ENCODE peak calls at places on chromosome 7, in seven cellular contexts. E is choroid plexus epithelial cell, N is HCT116, K is astrocyte, Y is tibial nerve, B is kidney epithelial cell, W is WTC11. A is an unnamed sample.

GRCh38 chr7:130380121-130380860 is at the start of gene CPA1:
- DNase-seq in E (no peak), N (no peak), K (no peak), Y (no peak), B (no peak), W (no peak), A (no peak)

GRCh38 chr7:21221130-21221529 is 206.8 kb upstream of the SP4 start:
- DNase-seq in E (no peak), N (no peak), K (no peak), Y (no peak), B (no peak), W (no peak), A (no peak)

GRCh38 chr7:20539201-20539600 is 76.3 kb upstream of the ABCB5 start:
- DNase-seq in E (peak; percentile 18), N (peak; percentile 35), K (no peak), Y (no peak), B (no peak), W (no peak), A (no peak)

GRCh38 chr7:16344927-16345326 is 76.4 kb downstream of the CRPPA start:
- DNase-seq in E (no peak), N (no peak), K (no peak), Y (no peak), B (no peak), W (no peak), A (no peak)

GRCh38 chr7:1377111-1377909 is 82.0 kb downstream of the MICALL2 start:
- DNase-seq in E (no peak), N (no peak), K (no peak), Y (no peak), B (no peak), W (no peak), A (no peak)

GRCh38 chr7:151992375-151992774 is 33.1 kb upstream of the GALNT11 start:
- DNase-seq in E (peak; percentile 33), N (peak; percentile 85), K (no peak), Y (peak; percentile 41), B (no peak), W (peak; percentile 73), A (peak; percentile 65)

GRCh38 chr7:91034459-91035368 is 229.5 kb upstream of the FZD1 start:
- DNase-seq in E (peak; percentile 78), N (peak; percentile 28), K (no peak), Y (peak; percentile 83), B (peak; percentile 2), W (peak; percentile 61), A (peak; percentile 56)

GRCh38 chr7:158024881-158025280 is 562.7 kb downstream of the PTPRN2 start:
- DNase-seq in E (no peak), N (no peak), K (no peak), Y (no peak), B (no peak), W (no peak), A (no peak)

GRCh38 chr7:138030679-138031351 is 28.9 kb upstream of the CREB3L2 start:
- DNase-seq in E (peak; percentile 38), N (no peak), K (peak; percentile 16), Y (no peak), B (no peak), W (no peak), A (no peak)

GRCh38 chr7:81260152-81260551 is 341.3 kb upstream of the SEMA3C start:
- DNase-seq in E (peak; percentile 39), N (no peak), K (no peak), Y (no peak), B (no peak), W (no peak), A (no peak)

DNA sequence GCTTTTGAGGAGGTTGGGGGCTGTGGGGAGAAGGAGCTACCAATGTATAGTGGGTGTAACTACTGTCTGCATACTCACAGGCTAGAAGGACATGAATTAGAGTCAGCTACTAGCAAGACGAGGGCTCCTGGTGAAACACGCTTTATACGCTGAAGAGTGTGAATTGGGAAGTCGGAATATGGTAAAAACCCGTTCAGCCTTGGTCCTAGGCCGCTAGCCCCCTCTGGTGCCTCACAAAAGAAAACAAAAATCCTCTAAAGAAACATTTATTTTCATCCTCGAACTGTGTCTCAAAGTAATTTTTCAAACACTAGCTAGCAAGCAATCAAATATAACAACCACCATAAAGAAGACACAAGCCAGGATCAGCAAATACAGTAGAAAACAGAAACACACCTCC is 338.1 kb upstream of the SEMA3C start:
- DNase-seq in E (peak; percentile 49), N (no peak), K (no peak), Y (peak; percentile 29), B (no peak), W (peak; percentile 44), A (no peak)
- TF ChIP-seq CTCF in E (peak; percentile 48), N (peak; percentile 2), K (no peak), Y (no peak), B (peak; percentile 20), W (no peak), A (no peak)

GRCh38 chr7:106553446-106553836 is 107.5 kb downstream of the CCDC71L start:
- DNase-seq in E (no peak), N (no peak), K (no peak), Y (no peak), B (no peak), W (no peak), A (no peak)
- TF ChIP-seq CTCF in E (no peak), N (no peak), K (no peak), Y (no peak), B (no peak), W (no peak), A (no peak)

GRCh38 chr7:116258734-116259133 is 48.4 kb downstream of the TES start:
- DNase-seq in E (peak; percentile 86), N (peak; percentile 48), K (no peak), Y (no peak), B (no peak), W (no peak), A (peak; percentile 30)
- TF ChIP-seq CTCF in E (peak; percentile 73), N (peak; percentile 57), K (peak; percentile 87), Y (peak; percentile 59), B (peak; percentile 66), W (peak; percentile 73), A (peak; percentile 59)

GRCh38 chr7:155533120-155533826 is 13.1 kb downstream of the CNPY1 start:
- DNase-seq in E (peak; percentile 4), N (no peak), K (no peak), Y (no peak), B (no peak), W (no peak), A (no peak)

GRCh38 chr7:155531686-155532085 is 14.7 kb downstream of the CNPY1 start:
- DNase-seq in E (no peak), N (no peak), K (no peak), Y (no peak), B (no peak), W (no peak), A (no peak)

GRCh38 chr7:155534691-155535090 is 11.7 kb downstream of the CNPY1 start:
- DNase-seq in E (no peak), N (no peak), K (no peak), Y (no peak), B (no peak), W (no peak), A (no peak)

GRCh38 chr7:155532792-155533119 is 13.6 kb downstream of the CNPY1 start:
- DNase-seq in E (no peak), N (no peak), K (no peak), Y (no peak), B (no peak), W (no peak), A (no peak)

DNA sequence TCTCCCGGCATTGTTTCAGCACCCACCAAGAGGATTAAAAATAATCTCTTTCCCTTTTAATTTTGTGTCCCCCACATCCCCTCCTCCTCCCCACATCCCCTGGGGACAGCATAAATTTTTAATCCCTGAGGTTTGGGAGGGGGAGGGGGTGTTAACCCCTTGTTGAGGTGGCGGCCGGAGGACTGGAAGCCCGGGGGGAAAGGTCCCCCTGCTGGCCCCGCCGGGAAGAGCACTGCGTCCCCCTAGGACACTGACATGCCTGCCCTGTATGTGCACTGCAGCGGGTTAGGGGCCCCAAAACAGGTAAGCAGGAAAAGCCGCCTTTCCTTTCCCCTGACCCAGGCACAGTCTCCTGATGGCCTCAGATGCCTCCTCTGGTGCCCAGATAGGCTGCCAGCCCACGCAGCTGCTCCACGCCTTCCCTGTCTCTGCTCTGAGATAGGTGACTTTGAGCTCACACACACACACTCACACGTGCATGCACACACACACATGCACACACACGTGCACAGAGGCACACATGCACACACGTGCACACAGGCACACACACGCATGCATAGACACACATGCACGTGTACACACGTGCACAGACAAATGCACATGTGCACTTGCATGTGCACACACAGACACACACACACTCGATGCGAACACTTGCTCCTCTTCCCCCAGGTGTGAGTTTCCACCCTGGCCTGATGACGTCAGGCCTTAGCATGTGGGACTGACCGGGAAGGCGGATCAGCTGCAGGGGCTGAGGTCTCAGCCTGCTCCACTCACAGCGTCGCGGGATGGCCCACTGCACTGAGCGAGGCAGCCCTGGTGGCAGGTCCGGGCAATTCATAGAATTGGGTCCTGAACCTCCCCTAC is 12.3 kb downstream of the CNPY1 start:
- DNase-seq in E (peak; percentile 17), N (no peak), K (no peak), Y (no peak), B (no peak), W (peak; percentile 83), A (peak; percentile 85)
- TF ChIP-seq CTCF in E (peak; percentile 68), N (peak; percentile 70), K (peak; percentile 27), Y (no peak), B (peak; percentile 74), W (peak; percentile 68), A (peak; percentile 40)

GRCh38 chr7:78039791-78040776 is 241.5 kb downstream of the PHTF2 start:
- DNase-seq in E (peak; percentile 30), N (peak; percentile 23), K (no peak), Y (no peak), B (no peak), W (peak; percentile 81), A (peak; percentile 79)
- TF ChIP-seq CTCF in E (peak; percentile 77), N (peak; percentile 92), K (no peak), Y (peak; percentile 43), B (peak; percentile 27), W (peak; percentile 99), A (peak; percentile 89)

GRCh38 chr7:74707216-74707615 is 49.7 kb downstream of the GTF2I start:
- DNase-seq in E (no peak), N (no peak), K (no peak), Y (no peak), B (no peak), W (no peak), A (no peak)

GRCh38 chr7:74708569-74709275 is 51.2 kb downstream of the GTF2I start:
- DNase-seq in E (peak; percentile 15), N (no peak), K (no peak), Y (no peak), B (no peak), W (no peak), A (no peak)

GRCh38 chr7:74713567-74713966 is 56.0 kb downstream of the GTF2I start:
- DNase-seq in E (no peak), N (no peak), K (no peak), Y (no peak), B (no peak), W (no peak), A (no peak)

GRCh38 chr7:74709880-74710671 is 52.6 kb downstream of the GTF2I start:
- DNase-seq in E (peak; percentile 30), N (no peak), K (no peak), Y (no peak), B (no peak), W (no peak), A (no peak)
- TF ChIP-seq CTCF in E (peak; percentile 41), N (peak; percentile 17), K (peak; percentile 9), Y (peak; percentile 23), B (no peak), W (no peak), A (no peak)

GRCh38 chr7:69608878-69609277 is 10.6 kb downstream of the AUTS2 start:
- DNase-seq in E (no peak), N (no peak), K (no peak), Y (no peak), B (no peak), W (no peak), A (no peak)
- TF ChIP-seq CTCF in E (no peak), N (no peak), K (no peak), Y (no peak), B (no peak), W (no peak), A (no peak)

GRCh38 chr7:153193144-153193595 is 433.6 kb downstream of the ACTR3B start:
- DNase-seq in E (no peak), N (no peak), K (no peak), Y (no peak), B (no peak), W (peak; percentile 73), A (peak; percentile 54)
- TF ChIP-seq CTCF in E (peak; percentile 16), N (peak; percentile 67), K (no peak), Y (peak; percentile 22), B (peak; percentile 64), W (peak; percentile 61), A (peak; percentile 54)

A was measured in GM13976.